ENCODE peak calls at places on chromosome 1, in four cellular contexts. B is K562, R is GM12878, G is HepG2. Z is an unnamed sample.

GRCh38 chr1:17862125-17862524 is 107.0 kb downstream of the ACTL8 start:
- DNase-seq in G (no peak), B (no peak), R (no peak), Z (no peak)

GRCh38 chr1:72397786-72398185 is 115.4 kb upstream of the NEGR1 start:
- DNase-seq in G (no peak), B (no peak), R (no peak), Z (no peak)

GRCh38 chr1:168437821-168438220 is 106.0 kb downstream of the XCL2 start:
- DNase-seq in B (no peak), R (no peak), G (no peak), Z (no peak)

GRCh38 chr1:225766967-225767413 is 10.6 kb upstream of the SRP9 start:
- DNase-seq in R (no peak), G (peak), B (peak), Z (no peak)

GRCh38 chr1:91680556-91680955 is 179.9 kb downstream of the CDC7 start:
- DNase-seq in R (no peak), G (no peak), B (no peak), Z (no peak)

GRCh38 chr1:65165269-65166002 is 17.4 kb downstream of the AK4 start:
- DNase-seq in B (peak), R (peak), G (no peak), Z (no peak)

GRCh38 chr1:221994274-221994698 is 252.4 kb upstream of the DUSP10 start:
- DNase-seq in B (no peak), R (peak), G (no peak), Z (no peak)

GRCh38 chr1:16375521-16376359 is 8.7 kb downstream of the SZRD1 start:
- DNase-seq in B (peak), R (no peak), G (no peak), Z (no peak)

GRCh38 chr1:90386899-90387334 is 330.2 kb downstream of the BARHL2 start:
- DNase-seq in G (no peak), B (no peak), R (no peak), Z (no peak)

GRCh38 chr1:69077198-69077597 is 490.5 kb upstream of the LRRC7 start:
- DNase-seq in G (no peak), R (no peak), B (no peak), Z (no peak)

GRCh38 chr1:37362990-37363389 is 111.4 kb upstream of the ZC3H12A start:
- DNase-seq in G (no peak), B (no peak), R (no peak), Z (no peak)

GRCh38 chr1:45612941-45613579 is 10.8 kb downstream of the CCDC17 start:
- DNase-seq in R (no peak), B (no peak), G (no peak), Z (no peak)

DNA sequence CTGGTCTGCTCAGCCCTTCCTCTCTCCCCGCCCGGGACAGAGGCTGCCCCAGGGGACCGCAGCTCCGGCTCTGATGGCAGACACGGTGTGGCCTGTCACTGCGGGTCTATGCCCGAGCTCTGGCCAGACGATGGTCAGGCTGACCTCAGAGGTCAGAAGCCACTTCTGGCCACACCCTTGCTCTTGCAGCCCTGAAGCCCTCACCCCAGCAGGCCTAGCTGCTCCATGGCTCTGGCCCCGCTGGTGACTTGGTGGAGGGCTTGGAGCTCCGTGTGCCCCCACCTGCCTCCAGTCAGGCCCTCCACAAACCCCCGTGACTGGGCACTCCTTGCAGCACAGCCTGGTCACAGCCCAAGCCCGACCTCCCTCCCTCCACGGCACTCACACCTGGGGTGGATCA is 47.6 kb downstream of the PRDM16 start:
- DNase-seq in G (no peak), R (no peak), B (no peak), Z (no peak)
- TF ChIP-seq TARDBP in G (no peak), R (no peak), B (no peak), Z (no peak)

DNA sequence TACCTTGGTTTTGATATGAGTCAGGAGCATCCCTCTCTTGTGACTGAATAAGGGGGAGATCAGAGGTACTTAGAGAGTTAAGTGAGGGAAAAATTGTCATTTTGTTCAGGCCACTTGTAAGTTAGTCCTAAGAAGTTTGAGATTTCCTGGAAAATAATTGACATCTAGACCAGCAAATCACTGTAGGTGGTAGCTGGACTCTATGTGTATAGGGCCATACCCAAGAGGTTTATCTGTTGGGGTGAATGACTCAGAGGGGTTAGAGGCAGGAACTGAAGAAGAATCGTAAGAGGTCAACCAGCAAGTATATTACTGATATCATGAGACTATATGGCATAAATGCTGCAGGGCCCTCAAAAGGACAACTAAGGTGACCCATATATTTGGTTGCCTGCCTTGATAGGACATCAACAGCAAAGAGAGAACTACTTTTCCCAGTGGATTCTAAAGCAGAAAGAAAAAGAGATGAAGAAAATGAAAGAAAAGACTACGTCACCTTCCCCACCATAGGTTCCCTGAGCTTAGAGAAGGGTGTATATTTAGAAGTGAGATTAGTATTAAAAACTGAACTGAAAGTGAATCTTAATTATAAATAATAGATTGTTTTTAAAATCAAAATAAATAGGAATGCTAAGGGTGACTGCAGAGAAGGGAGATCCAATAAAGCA is 8.0 kb upstream of the RNPC3 start:
- DNase-seq in B (no peak), G (no peak), R (peak), Z (no peak)
- TF ChIP-seq TARDBP in B (no peak), G (no peak), R (no peak), Z (no peak)

DNA sequence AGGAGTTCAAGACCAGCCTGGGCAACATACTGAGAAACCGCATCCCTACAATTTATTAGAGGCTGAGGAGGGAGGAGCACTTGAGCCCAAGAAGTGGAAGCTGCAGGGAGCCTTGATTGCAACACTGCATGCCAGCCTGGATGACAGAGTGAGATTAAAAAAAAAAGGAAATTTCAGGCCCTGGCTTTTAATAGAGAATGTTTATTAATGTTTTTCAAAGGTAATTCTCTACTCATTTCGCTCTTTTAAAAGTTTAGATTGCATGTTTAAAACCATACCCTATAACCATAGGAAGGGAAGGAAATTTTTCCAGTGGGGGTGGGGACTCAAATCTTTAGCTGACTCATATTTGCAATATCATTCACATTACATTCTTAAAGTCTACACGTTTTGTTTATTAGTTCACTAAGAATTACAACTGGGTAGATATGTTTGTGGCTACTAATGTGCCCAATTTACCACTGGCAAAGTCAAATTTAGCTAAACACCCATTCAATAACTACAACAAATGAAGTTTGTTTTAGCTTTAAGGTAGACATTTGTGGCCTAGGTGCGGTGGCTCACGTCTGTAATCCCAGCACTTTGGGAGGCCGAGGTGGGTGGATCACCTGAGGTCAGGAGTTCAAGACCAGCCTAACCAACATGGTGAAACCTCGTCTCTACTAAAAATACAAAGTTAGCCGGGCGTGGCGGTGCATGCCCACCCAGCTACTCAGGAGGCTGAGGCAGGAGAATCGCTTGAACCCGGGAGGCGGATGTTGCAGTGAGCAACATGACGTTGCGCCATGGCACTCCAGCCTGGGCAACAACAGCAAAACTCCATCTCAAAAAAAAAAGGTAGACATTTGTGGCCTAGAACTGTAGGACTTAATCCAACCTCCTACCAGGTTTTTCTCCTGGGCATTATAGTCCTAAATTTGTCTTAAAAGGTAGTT is 5.0 kb downstream of the KDM5B start:
- DNase-seq in G (no peak), B (no peak), R (no peak), Z (no peak)
- TF ChIP-seq TARDBP in G (no peak), B (no peak), R (no peak), Z (no peak)

DNA sequence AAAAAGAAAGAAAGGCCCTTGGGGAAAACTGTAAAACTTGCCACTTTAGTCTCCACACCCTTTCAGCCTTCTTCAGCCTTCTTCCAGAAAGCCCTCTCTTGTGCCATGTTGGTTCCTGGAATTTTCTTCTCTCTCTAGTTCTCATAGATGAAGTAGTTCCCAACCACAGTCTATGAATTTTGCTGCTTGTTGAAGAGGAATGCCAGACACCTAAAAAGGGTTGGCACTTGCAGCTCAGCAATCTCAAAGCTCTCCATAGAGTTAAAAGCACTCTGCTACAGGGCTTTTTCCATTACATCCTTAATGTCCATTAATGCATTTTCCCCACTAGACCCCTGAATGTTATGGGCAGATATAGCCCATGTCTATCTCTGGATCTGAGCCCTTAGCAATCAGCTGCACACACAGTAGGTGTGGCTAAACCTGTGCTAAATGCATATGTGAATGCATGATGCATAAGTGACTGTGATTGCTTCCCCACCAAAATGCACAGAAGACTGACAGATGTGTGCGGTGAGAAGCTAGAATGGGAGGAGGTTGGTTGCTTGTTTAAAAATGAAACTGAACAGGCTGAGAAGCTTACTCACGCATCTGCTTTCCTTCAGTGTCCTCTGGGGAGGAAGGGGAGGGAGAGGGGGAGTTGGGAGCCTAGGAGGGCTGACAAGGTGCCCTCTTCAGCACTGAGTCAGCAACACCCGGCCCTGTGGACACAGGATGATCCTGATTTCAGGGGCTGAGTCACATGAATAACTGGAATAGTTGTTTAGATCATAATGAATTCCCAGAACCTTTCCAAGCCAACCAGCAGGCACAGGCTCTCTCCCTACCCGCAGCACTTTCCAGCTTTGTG is 146.1 kb upstream of the FGGY start:
- DNase-seq in B (no peak), G (peak), R (peak), Z (no peak)
- TF ChIP-seq TARDBP in B (no peak), G (no peak), R (no peak), Z (no peak)

GRCh38 chr1:24005163-24005562 is 25.0 kb upstream of the SRSF10 start:
- DNase-seq in R (no peak), G (no peak), B (no peak), Z (no peak)
- TF ChIP-seq TARDBP in R (no peak), G (no peak), B (no peak), Z (no peak)

DNA sequence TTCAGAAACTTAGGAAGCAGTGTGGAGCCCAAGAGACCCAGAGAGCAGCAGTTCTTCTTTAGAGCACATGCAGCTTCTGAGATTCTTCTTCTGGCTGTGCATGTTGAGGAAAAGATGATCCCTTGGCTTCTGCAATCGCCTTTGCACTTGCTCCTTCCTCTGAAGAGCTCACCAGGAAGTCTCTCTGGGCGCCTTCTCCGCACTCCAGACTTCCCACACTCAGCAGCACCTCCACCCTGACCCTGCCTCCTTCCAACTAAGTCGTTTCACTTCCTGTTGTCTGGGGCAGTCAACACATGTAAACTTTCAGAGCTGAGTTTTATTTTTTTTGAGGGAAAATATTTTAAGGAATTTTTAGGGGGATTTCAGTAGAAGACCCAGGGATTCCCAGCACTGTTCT is 73.4 kb upstream of the F3 start:
- DNase-seq in G (no peak), B (no peak), R (no peak), Z (no peak)
- TF ChIP-seq TARDBP in G (no peak), B (no peak), R (no peak), Z (no peak)

GRCh38 chr1:41504126-41505035 is 19.9 kb upstream of the EDN2 start:
- DNase-seq in R (no peak), B (no peak), G (no peak), Z (no peak)
- TF ChIP-seq TARDBP in R (no peak), B (no peak), G (no peak), Z (no peak)

DNA sequence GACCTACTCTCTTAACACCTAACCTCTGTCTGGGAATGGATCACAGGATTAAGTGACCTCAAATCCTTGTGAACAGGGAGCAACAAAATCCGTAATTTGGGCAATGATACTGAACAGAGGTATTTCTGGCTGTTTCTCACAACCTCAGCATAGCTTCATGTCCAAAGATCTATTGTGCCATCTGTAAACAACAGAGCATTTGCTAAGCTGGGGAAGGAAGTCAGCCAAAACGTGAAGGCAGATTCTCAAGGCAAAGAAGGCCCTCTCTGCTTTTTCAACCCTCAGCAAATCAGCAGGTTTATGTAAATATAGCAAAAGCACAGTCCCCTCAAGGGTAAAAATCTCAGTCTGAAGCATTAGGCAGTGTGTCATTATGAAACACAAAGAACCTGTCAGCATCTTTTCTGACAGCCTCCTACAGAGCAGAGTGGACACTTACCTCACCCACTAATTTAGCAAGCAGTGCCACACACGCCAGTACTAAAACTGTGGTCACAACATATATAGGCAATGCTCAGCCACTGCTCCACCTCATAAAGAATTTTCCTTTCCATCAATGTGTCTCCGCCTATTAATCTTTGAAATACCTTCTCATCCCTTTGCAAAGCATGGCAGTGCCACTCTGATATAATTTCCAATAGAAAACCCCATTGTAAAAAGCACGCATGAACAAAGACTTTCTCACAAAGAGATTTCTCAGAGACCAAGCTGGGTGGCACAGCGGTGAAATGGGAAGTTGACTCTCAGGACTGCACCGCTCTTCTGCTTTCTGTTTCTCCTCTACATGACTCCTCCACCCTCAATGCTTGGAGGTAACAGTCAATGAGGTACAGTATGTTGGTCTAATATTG is 188.0 kb downstream of the RERE start:
- DNase-seq in B (no peak), R (peak), G (peak), Z (peak)
- TF ChIP-seq TARDBP in B (no peak), R (no peak), G (no peak), Z (no peak)